ENCODE peak calls at places on chromosomes 6 and 20, in four cellular contexts. S is heart left ventricle, Y is left lung, M is GM13977. H is an unnamed sample.

GRCh38 chr20:3889489-3890409 is 562 bp downstream of the PANK2 start:
- DNase-seq in S (peak), Y (peak), M (peak), H (peak)

GRCh38 chr6:131669891-131670290 is 31.3 kb downstream of the OR2A4 start:
- DNase-seq in S (no peak), Y (no peak), M (no peak), H (no peak)

GRCh38 chr6:3026811-3027626 is 27.3 kb downstream of the NQO2 start:
- DNase-seq in S (peak), Y (no peak), M (peak), H (no peak)

GRCh38 chr6:30483677-30484279 is 5.5 kb upstream of the HLA-E start:
- DNase-seq in S (no peak), Y (no peak), M (peak), H (peak)

GRCh38 chr20:32018269-32019155 is 8.3 kb downstream of the CCM2L start:
- DNase-seq in S (peak), Y (peak), M (peak), H (peak)

GRCh38 chr6:108277831-108278230 is 17.0 kb upstream of the SNX3 start:
- DNase-seq in S (no peak), Y (no peak), M (no peak), H (peak)

GRCh38 chr6:11497881-11498280 is 39.7 kb upstream of the TMEM170B start:
- DNase-seq in S (no peak), Y (no peak), M (no peak), H (peak)

GRCh38 chr6:168417158-168417557 is 23.8 kb upstream of the SMOC2 start:
- DNase-seq in S (peak), Y (no peak), M (no peak), H (no peak)

GRCh38 chr6:106886922-106887797 is 87.4 kb downstream of the CD24 start:
- DNase-seq in S (no peak), Y (no peak), M (no peak), H (no peak)

GRCh38 chr6:88499436-88499835 is 333.3 kb upstream of the CNR1 start:
- DNase-seq in S (no peak), Y (no peak), M (no peak), H (no peak)

GRCh38 chr6:170443151-170443662 is 109.9 kb downstream of the PSMB1 start:
- DNase-seq in S (no peak), Y (no peak), M (no peak), H (no peak)

GRCh38 chr20:44264287-44264686 is 17.2 kb downstream of the GDAP1L1 start:
- DNase-seq in S (no peak), Y (no peak), M (no peak), H (peak)

GRCh38 chr6:146917182-146917581 is 287.0 kb upstream of the STXBP5 start:
- DNase-seq in S (no peak), Y (no peak), M (no peak), H (no peak)

GRCh38 chr6:52049252-52050050 is 38.0 kb downstream of the PKHD1 start:
- DNase-seq in S (no peak), Y (no peak), M (peak), H (peak)

GRCh38 chr6:132643547-132643946 is 15.4 kb downstream of the TAAR1 start:
- DNase-seq in S (no peak), Y (no peak), M (no peak), H (no peak)

GRCh38 chr6:143821359-143821758 is 21.8 kb upstream of the LTV1 start:
- DNase-seq in S (no peak), Y (no peak), M (no peak), H (no peak)

GRCh38 chr20:33992145-33992922 is 1.4 kb upstream of the RALY start:
- DNase-seq in S (no peak), Y (no peak), M (no peak), H (no peak)

GRCh38 chr6:167879612-167880011 is 52.9 kb downstream of the AFDN start:
- DNase-seq in S (no peak), Y (no peak), M (no peak), H (no peak)

GRCh38 chr6:36677753-36678487 is 594 bp upstream of the CDKN1A start:
- DNase-seq in S (no peak), Y (no peak), M (no peak), H (peak)

GRCh38 chr20:52779125-52779524 is 193.0 kb upstream of the TSHZ2 start:
- DNase-seq in S (no peak), Y (no peak), M (no peak), H (no peak)

GRCh38 chr6:7763896-7764295 is 38.0 kb downstream of the BMP6 start:
- DNase-seq in S (no peak), Y (no peak), M (no peak), H (no peak)

GRCh38 chr6:31689249-31690110 is 8.6 kb upstream of the LY6G5C start:
- DNase-seq in S (no peak), Y (no peak), M (no peak), H (no peak)

GRCh38 chr6:107545761-107546160 is 55.8 kb downstream of the SOBP start:
- DNase-seq in S (no peak), Y (no peak), M (no peak), H (no peak)

GRCh38 chr6:112232845-112233256 is 21.5 kb downstream of the LAMA4 start:
- DNase-seq in S (peak), Y (no peak), M (no peak), H (no peak)

GRCh38 chr6:35089216-35089934 is 51.8 kb downstream of the TCP11 start:
- DNase-seq in S (no peak), Y (no peak), M (no peak), H (no peak)

GRCh38 chr6:160992323-160993314 is 1.1 kb downstream of the MAP3K4 start:
- DNase-seq in S (no peak), Y (peak), M (peak), H (peak)

GRCh38 chr20:44068780-44069191 is 118.2 kb downstream of the JPH2 start:
- DNase-seq in S (no peak), Y (no peak), M (no peak), H (no peak)

GRCh38 chr20:57995381-57995977 is 233.0 kb downstream of the ANKRD60 start:
- DNase-seq in S (no peak), Y (no peak), M (no peak), H (no peak)

GRCh38 chr6:166019214-166019613 is 148.4 kb downstream of the TBXT start:
- DNase-seq in S (no peak), Y (no peak), M (no peak), H (no peak)

GRCh38 chr6:148086843-148087242 is 255.8 kb upstream of the SASH1 start:
- DNase-seq in S (no peak), Y (no peak), M (no peak), H (no peak)

GRCh38 chr6:105748737-105749161 is 337.4 kb upstream of the PRDM1 start:
- DNase-seq in S (no peak), Y (peak), M (no peak), H (no peak)

DNA sequence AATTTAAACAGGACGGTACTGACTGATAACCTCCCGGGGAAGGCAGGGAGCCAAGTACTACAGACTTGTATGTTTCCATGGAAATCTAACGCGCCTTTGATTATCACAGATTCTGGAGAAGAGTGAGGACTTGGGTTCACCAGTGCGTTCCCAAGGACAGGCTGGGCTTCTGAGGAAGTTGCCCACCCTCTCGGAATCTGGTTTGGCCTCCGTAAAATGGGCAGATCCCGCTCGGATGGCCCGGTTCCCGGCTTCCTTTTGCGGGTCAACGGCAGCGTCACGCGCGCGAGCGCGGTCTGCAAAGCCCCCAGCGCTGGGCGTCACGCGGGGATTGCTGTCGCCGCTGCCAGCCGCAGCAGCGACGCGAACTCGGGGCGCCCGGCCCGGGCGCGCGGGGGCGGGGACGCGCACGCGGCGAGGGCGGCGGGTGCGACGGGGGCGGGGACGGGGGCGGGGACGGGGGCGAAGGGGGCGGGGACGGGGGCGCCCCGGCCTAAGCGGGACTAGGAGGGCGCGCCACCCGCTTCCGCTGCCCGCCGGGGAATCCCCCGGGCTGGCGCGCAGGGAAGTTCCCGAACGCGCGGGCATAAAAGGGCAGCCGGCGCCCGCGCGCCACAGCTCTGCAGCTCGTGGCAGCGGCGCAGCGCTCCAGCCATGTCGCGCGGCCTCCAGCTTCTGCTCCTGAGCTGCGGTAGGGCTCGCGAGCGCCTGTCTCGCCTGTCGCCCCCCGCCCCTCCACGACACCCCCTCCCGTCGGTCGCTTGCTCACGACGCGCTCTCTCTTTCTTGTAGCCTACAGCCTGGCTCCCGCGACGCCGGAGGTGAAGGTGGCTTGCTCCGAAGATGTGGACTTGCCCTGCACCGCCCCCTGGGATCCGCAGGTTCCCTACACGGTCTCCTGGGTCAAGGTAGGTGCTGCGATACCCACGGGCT is at the start of gene CD83:
- DNase-seq in S (peak), Y (peak), M (peak), H (peak)
- TF ChIP-seq CTCF in S (no peak), Y (no peak), M (peak), H (peak)

DNA sequence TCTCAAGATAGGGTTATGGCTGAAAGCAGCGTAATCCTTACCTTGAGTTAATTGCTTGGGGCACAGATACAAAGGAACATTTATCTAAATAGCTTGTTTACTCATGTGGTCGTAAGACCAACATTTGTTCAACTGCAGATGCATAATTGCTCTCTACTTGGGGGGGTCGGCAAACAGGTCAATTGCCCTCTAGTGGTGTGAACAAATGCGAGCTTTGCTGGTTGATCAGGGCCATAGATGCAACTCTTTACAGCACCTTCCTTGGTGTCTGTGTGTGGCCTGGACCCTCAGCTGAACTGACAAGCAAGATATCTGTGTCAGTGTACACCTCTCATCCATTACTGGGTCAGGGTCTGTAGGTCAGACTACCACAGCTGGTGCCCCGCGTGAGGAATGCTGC is 24.1 kb downstream of the HLA-DPA1 start:
- DNase-seq in S (no peak), Y (no peak), M (no peak), H (no peak)
- TF ChIP-seq CTCF in S (no peak), Y (no peak), M (peak), H (no peak)

GRCh38 chr6:33410711-33411631 is at the start of gene PHF1:
- DNase-seq in S (peak), Y (peak), M (peak), H (peak)
- TF ChIP-seq CTCF in S (no peak), Y (no peak), M (no peak), H (peak)

GRCh38 chr6:125749112-125749863 is at the start of gene HEY2:
- DNase-seq in S (peak), Y (peak), M (peak), H (peak)

GRCh38 chr6:125747589-125748533 is 1.6 kb upstream of the HEY2 start:
- DNase-seq in S (peak), Y (peak), M (no peak), H (no peak)

GRCh38 chr6:125749864-125750691 is 646 bp downstream of the HEY2 start:
- DNase-seq in S (peak), Y (no peak), M (no peak), H (no peak)

GRCh38 chr6:125746731-125747588 is 2.5 kb upstream of the HEY2 start:
- DNase-seq in S (peak), Y (peak), M (peak), H (peak)

GRCh38 chr6:125748534-125749111 is 809 bp upstream of the HEY2 start:
- DNase-seq in S (no peak), Y (no peak), M (no peak), H (peak)
- TF ChIP-seq CTCF in S (no peak), Y (no peak), M (no peak), H (no peak)

GRCh38 chr6:44002591-44003344 is 124.5 kb downstream of the MRPL14 start:
- DNase-seq in S (peak), Y (peak), M (peak), H (no peak)

GRCh38 chr6:44002071-44002590 is 125.1 kb downstream of the MRPL14 start:
- DNase-seq in S (no peak), Y (peak), M (no peak), H (no peak)

GRCh38 chr6:43999628-44000027 is 127.6 kb downstream of the MRPL14 start:
- DNase-seq in S (no peak), Y (no peak), M (no peak), H (no peak)

GRCh38 chr6:44000164-44000842 is 126.9 kb downstream of the MRPL14 start:
- DNase-seq in S (no peak), Y (peak), M (peak), H (no peak)

GRCh38 chr6:44001318-44001868 is 125.9 kb downstream of the MRPL14 start:
- DNase-seq in S (no peak), Y (peak), M (peak), H (peak)
- TF ChIP-seq CTCF in S (no peak), Y (peak), M (peak), H (peak)

DNA sequence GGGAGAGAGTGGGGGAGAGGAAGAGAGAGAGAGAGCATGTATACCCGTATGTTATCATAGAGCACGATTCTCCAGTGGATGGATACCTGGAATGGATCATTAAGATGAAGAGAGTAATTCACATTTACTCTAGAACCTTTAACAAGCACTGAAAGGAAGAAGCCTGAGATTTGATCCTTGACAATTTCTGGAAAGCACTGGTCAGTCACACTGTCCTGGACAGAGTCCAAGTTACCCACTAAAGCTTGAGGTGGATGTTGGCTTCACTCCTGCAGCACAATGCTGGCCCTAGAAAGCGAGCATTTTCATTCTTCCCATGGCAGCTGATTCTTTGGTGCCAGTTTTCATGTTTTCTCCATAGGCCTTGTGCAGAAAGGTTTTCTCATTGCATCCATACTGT is 25.6 kb downstream of the NFYA start:
- DNase-seq in S (no peak), Y (no peak), M (no peak), H (no peak)
- TF ChIP-seq CTCF in S (no peak), Y (no peak), M (no peak), H (no peak)

DNA sequence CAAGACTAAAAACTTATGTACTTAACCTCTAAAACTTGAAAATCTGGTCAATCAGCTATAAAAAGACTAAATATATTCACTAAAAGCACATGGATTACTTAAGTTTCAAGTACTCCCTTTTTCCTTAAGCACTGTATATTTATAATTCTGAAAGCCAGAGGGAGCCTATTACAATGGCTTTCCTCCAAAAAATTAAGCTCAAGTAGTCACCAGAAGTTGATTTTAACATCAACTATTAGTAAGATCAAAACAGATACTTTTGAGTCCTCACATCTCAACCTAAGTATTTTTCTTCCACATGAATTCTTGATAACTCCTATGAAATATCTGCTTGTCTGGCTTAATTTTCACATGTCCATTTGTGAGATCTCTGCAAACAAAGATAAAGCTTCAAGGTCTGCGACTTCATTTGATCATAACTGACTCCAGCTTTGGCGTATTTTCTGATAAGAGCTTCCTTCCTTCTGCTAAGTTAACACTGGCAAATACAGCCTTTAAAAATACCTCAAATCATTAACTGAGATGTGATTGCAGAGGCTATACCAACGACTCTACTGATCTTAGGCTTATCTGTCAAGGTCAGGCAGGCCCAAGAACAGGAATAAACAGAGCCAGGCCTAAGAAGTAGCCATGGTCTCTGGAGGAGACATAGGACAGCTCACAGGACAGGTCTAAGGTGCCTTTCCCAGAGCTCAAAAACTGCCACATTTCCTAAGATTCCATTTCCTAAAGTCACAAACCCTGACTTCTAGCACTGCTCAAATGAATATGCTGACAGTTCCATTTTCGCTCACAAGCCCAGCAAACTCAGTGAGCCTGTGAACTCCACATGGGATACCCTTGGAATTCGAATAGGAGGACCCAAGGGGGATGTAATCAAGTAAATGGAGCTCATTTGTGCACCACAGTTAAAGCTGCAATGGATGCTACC is 10.0 kb downstream of the SNX5 start:
- DNase-seq in S (no peak), Y (no peak), M (no peak), H (no peak)
- TF ChIP-seq CTCF in S (no peak), Y (no peak), M (no peak), H (no peak)

GRCh38 chr6:33297406-33297955 is 1.3 kb downstream of the RGL2 start:
- DNase-seq in S (no peak), Y (peak), M (peak), H (peak)

GRCh38 chr6:33296797-33297405 is 1.8 kb downstream of the RGL2 start:
- DNase-seq in S (no peak), Y (no peak), M (no peak), H (no peak)

GRCh38 chr6:33298773-33299236 is at the start of gene RGL2:
- DNase-seq in S (peak), Y (peak), M (peak), H (peak)

GRCh38 chr6:33299237-33299944 is 649 bp upstream of the RGL2 start:
- DNase-seq in S (peak), Y (peak), M (peak), H (peak)

DNA sequence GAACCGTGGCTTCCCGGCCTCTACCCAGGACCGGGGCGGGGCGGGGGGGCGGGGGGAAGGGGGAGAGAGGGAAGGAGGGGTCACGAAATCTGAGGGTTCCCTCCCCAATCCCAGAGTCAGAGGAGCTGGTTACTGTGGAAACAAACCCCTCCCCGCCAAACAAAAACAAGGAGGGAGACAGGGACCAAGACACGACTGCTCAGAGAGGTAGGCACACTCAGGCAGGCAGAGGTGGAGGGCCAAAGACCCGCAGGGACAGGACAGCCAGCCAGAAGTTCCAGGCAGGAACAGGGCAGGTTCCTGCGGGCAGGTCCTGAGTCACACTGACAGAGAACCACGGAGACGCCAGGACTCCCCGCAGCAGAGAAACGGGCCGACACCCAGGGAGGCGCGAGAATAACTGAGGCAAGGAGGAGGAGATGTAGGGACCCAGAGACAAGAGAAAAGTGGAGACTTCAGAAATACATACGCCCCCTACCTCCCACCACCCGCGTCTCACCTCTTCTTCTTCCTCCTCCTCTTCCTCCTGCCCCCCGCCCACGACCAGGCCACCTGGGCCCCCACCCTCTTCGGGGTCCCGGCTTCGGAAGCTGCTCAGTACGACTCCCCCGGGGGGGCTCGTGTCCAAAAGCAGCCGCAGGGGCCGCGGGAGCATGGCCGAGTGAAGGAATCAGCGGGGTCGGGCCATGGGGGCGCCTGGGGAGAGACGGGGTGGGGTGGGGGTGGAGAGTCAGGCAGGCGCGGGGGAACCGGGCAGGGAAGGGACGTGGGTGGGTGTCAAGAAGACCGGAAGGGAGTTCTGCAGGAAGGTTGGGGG is 578 bp downstream of the RGL2 start:
- DNase-seq in S (peak), Y (peak), M (peak), H (peak)
- TF ChIP-seq CTCF in S (no peak), Y (no peak), M (no peak), H (no peak)